ENCODE peak calls at places on chromosome 4, in six cellular contexts. D, M, P, R, S and G are unnamed samples.

GRCh38 chr4:100098681-100099080 is 91.6 kb downstream of the DDIT4L start:
- DNase-seq in D (no peak), M (no peak), P (peak; percentile 46), R (no peak), S (peak; percentile 57), G (no peak)

GRCh38 chr4:20178902-20179576 is 72.7 kb upstream of the SLIT2 start:
- DNase-seq in D (no peak), M (no peak), P (no peak), R (no peak), S (no peak), G (peak; percentile 36)

GRCh38 chr4:120839974-120840751 is 82.4 kb downstream of the PRDM5 start:
- DNase-seq in D (no peak), M (no peak), P (no peak), R (no peak), S (no peak), G (no peak)

GRCh38 chr4:99856166-99856565 is 38.1 kb downstream of the LAMTOR3 start:
- DNase-seq in D (peak; percentile 50), M (peak; percentile 22), P (peak; percentile 26), R (no peak), S (peak; percentile 77), G (no peak)

GRCh38 chr4:165709973-165710526 is 163.0 kb upstream of the TLL1 start:
- DNase-seq in D (no peak), M (no peak), P (peak; percentile 10), R (no peak), S (no peak), G (no peak)

GRCh38 chr4:112910109-112910736 is 139.2 kb upstream of the ANK2 start:
- DNase-seq in D (peak; percentile 13), M (no peak), P (no peak), R (no peak), S (peak; percentile 53), G (no peak)

GRCh38 chr4:82718067-82718935 is 80.3 kb downstream of the SCD5 start:
- DNase-seq in D (no peak), M (no peak), P (no peak), R (no peak), S (no peak), G (no peak)

GRCh38 chr4:181909368-181909767 is 333.8 kb upstream of the TENM3 start:
- DNase-seq in D (peak; percentile 91), M (no peak), P (peak; percentile 58), R (no peak), S (no peak), G (no peak)

GRCh38 chr4:110959041-110959643 is 336.3 kb upstream of the PITX2 start:
- DNase-seq in D (peak; percentile 30), M (no peak), P (no peak), R (no peak), S (peak; percentile 42), G (no peak)

GRCh38 chr4:8280158-8280875 is 10.8 kb downstream of the HTRA3 start:
- DNase-seq in D (no peak), M (no peak), P (no peak), R (no peak), S (no peak), G (no peak)

GRCh38 chr4:153273736-153274135 is 69.5 kb downstream of the TRIM2 start:
- DNase-seq in D (no peak), M (no peak), P (peak; percentile 61), R (no peak), S (no peak), G (no peak)

GRCh38 chr4:147617841-147618421 is 734 bp downstream of the TMEM184C start:
- DNase-seq in D (no peak), M (no peak), P (no peak), R (no peak), S (no peak), G (no peak)

GRCh38 chr4:152278505-152279301 is 257.2 kb downstream of the FBXW7 start:
- DNase-seq in D (no peak), M (peak; percentile 34), P (peak; percentile 55), R (no peak), S (no peak), G (peak; percentile 56)

GRCh38 chr4:80393970-80394250 is 58.4 kb downstream of the CFAP299 start:
- DNase-seq in D (no peak), M (no peak), P (no peak), R (no peak), S (no peak), G (no peak)

GRCh38 chr4:15717126-15717525 is 14.3 kb downstream of the BST1 start:
- DNase-seq in D (peak; percentile 59), M (peak; percentile 17), P (no peak), R (no peak), S (peak; percentile 47), G (no peak)

GRCh38 chr4:6884341-6884870 is 25.2 kb upstream of the TBC1D14 start:
- DNase-seq in D (peak; percentile 15), M (no peak), P (peak; percentile 66), R (no peak), S (peak; percentile 52), G (no peak)

GRCh38 chr4:102580463-102580842 is 79.3 kb downstream of the NFKB1 start:
- DNase-seq in D (no peak), M (no peak), P (no peak), R (no peak), S (no peak), G (no peak)

GRCh38 chr4:170047774-170048354 is 21.7 kb upstream of the MFAP3L start:
- DNase-seq in D (peak; percentile 71), M (peak; percentile 59), P (peak; percentile 68), R (peak; percentile 59), S (peak; percentile 69), G (no peak)

GRCh38 chr4:132502096-132502552 is 647.0 kb upstream of the PCDH10 start:
- DNase-seq in D (no peak), M (no peak), P (no peak), R (no peak), S (no peak), G (no peak)

GRCh38 chr4:132493476-132493875 is 655.6 kb upstream of the PCDH10 start:
- DNase-seq in D (no peak), M (no peak), P (peak; percentile 14), R (no peak), S (no peak), G (no peak)

DNA sequence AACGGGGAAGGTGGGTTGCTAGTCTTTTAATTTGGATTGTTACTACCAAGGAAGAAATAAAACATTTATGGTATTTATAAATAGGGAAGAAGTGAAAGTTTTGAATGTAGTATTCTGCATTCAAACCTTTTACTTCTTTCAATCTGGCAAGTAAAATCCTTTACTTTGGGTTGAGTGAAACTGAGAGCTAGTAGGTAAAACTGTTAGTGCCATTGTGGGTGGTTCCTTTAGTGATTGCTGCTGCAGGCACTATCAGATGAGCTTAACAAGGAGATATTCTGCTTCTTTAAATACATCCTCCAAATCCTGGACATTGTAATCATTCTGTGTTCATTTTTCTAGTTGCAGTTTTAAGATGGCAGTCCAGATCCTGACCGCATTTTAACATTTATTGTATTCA is 650.9 kb upstream of the PCDH10 start:
- DNase-seq in D (no peak), M (no peak), P (no peak), R (no peak), S (no peak), G (no peak)
- H2BK120ac ChIP-seq in D (no peak overlapping the region), M (no peak overlapping the region), P (no peak overlapping the region), R (no peak overlapping the region), S (no peak overlapping the region), G (no peak overlapping the region)

DNA sequence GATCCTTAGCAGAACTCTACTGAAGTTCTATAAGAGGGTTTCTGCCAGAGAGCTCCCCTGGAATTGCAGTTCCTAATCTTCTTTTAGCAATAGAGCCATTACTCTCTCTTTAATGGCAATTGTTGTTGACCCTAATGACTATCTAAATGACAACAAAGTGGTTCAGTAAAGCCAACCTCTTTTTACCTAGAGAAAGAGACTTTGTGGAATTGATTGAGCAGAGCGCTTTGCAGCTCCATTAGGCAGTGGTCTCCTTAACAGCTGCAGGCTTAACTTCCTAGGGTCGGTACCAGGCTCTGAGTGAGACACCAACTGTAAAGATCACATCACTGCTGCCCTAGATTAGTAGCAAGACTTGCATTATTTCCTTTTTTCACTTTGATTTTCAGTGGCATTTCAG is 1472.9 kb upstream of the TENM3 start:
- DNase-seq in D (no peak), M (no peak), P (no peak), R (no peak), S (no peak), G (no peak)
- H2BK120ac ChIP-seq in D (no peak overlapping the region), M (no peak overlapping the region), P (no peak overlapping the region), R (no peak overlapping the region), S (no peak overlapping the region), G (no peak overlapping the region)

GRCh38 chr4:83890816-83891215 is 354.9 kb downstream of the GPAT3 start:
- DNase-seq in D (no peak), M (peak; percentile 21), P (no peak), R (no peak), S (no peak), G (no peak)
- H2BK120ac ChIP-seq in D (peak overlapping the region; percentile 57), M (no peak overlapping the region), P (no peak overlapping the region), R (no peak overlapping the region), S (no peak overlapping the region), G (no peak overlapping the region)

DNA sequence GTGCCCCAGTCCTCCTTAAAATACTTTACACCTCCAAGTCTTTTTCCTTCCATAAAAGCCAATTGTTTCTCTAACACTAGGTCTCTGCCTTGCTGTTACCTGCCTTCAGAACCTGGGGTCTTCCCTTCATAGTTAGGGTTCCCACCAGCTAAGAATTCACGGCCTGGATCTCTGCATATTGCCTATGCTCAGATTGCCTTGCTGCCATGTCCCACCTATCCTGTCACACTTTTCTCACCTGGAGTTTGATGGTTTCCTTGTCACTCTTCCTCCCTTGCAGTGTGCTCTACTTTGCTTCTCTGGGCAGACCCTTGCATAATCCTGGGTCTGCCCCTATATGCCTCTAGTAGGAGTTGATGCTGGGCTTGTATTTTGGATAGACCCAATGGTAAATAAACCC is 36.6 kb upstream of the TMPRSS11E start:
- DNase-seq in D (no peak), M (no peak), P (peak; percentile 46), R (no peak), S (no peak), G (no peak)
- H2BK120ac ChIP-seq in D (no peak overlapping the region), M (no peak overlapping the region), P (peak overlapping the region; percentile 13), R (no peak overlapping the region), S (no peak overlapping the region), G (no peak overlapping the region)

GRCh38 chr4:123749408-123749807 is 352.8 kb downstream of the SPRY1 start:
- DNase-seq in D (no peak), M (no peak), P (peak; percentile 31), R (no peak), S (no peak), G (no peak)
- H2BK120ac ChIP-seq in D (no peak overlapping the region), M (no peak overlapping the region), P (no peak overlapping the region), R (no peak overlapping the region), S (no peak overlapping the region), G (no peak overlapping the region)

GRCh38 chr4:87543835-87544461 is 14.8 kb upstream of the SPARCL1 start:
- DNase-seq in D (peak; percentile 52), M (no peak), P (peak; percentile 70), R (no peak), S (peak; percentile 47), G (no peak)
- H2BK120ac ChIP-seq in D (no peak overlapping the region), M (no peak overlapping the region), P (no peak overlapping the region), R (no peak overlapping the region), S (no peak overlapping the region), G (no peak overlapping the region)